ENCODE peak calls at places on chromosomes 16 and 17, in seven cellular contexts. One of them, this sample, is unnamed.

GRCh38 chr16:58515125-58515870 is at the start of gene SETD6:
- DNase-seq in aorta: peak
- DNase-seq in heart left ventricle: peak
- DNase-seq in thoracic aorta: peak
- DNase-seq in fibroblast of lung: peak
- DNase-seq in neuronal stem cell: peak
- DNase-seq in mesendoderm: peak
- DNase-seq in this sample: peak

GRCh38 chr17:43601280-43602050 is 55.3 kb upstream of the ETV4 start:
- DNase-seq in aorta: peak
- DNase-seq in heart left ventricle: peak
- DNase-seq in thoracic aorta: peak
- DNase-seq in fibroblast of lung: peak
- DNase-seq in neuronal stem cell: no peak
- DNase-seq in mesendoderm: peak
- DNase-seq in this sample: peak

GRCh38 chr16:22183901-22184614 is 21.8 kb downstream of the SDR42E2 start:
- DNase-seq in aorta: peak
- DNase-seq in heart left ventricle: no peak
- DNase-seq in thoracic aorta: no peak
- DNase-seq in fibroblast of lung: no peak
- DNase-seq in neuronal stem cell: no peak
- DNase-seq in mesendoderm: peak
- DNase-seq in this sample: no peak

GRCh38 chr16:3198334-3199072 is 10.5 kb downstream of the OR1F1 start:
- DNase-seq in aorta: no peak
- DNase-seq in heart left ventricle: no peak
- DNase-seq in thoracic aorta: no peak
- DNase-seq in fibroblast of lung: no peak
- DNase-seq in neuronal stem cell: no peak
- DNase-seq in mesendoderm: no peak
- DNase-seq in this sample: no peak

GRCh38 chr17:81233316-81233715 is 5.5 kb downstream of the TEPSIN start:
- DNase-seq in aorta: no peak
- DNase-seq in heart left ventricle: no peak
- DNase-seq in thoracic aorta: no peak
- DNase-seq in fibroblast of lung: no peak
- DNase-seq in neuronal stem cell: no peak
- DNase-seq in mesendoderm: no peak
- DNase-seq in this sample: no peak

GRCh38 chr16:49756971-49757743 is 98.8 kb downstream of the ZNF423 start:
- DNase-seq in aorta: no peak
- DNase-seq in heart left ventricle: no peak
- DNase-seq in thoracic aorta: no peak
- DNase-seq in fibroblast of lung: no peak
- DNase-seq in neuronal stem cell: no peak
- DNase-seq in mesendoderm: peak
- DNase-seq in this sample: no peak

GRCh38 chr17:4381690-4382671 is 15.5 kb upstream of the UBE2G1 start:
- DNase-seq in aorta: no peak
- DNase-seq in heart left ventricle: no peak
- DNase-seq in thoracic aorta: no peak
- DNase-seq in fibroblast of lung: no peak
- DNase-seq in neuronal stem cell: no peak
- DNase-seq in mesendoderm: no peak
- DNase-seq in this sample: no peak

GRCh38 chr16:83577201-83577600 is 230.6 kb upstream of the HSBP1 start:
- DNase-seq in aorta: no peak
- DNase-seq in heart left ventricle: no peak
- DNase-seq in thoracic aorta: no peak
- DNase-seq in fibroblast of lung: no peak
- DNase-seq in neuronal stem cell: no peak
- DNase-seq in mesendoderm: no peak
- DNase-seq in this sample: no peak

GRCh38 chr17:72657467-72658317 is 434.8 kb downstream of the SLC39A11 start:
- DNase-seq in aorta: no peak
- DNase-seq in heart left ventricle: no peak
- DNase-seq in thoracic aorta: no peak
- DNase-seq in fibroblast of lung: no peak
- DNase-seq in neuronal stem cell: no peak
- DNase-seq in mesendoderm: peak
- DNase-seq in this sample: no peak

GRCh38 chr17:73141411-73141810 is 23.4 kb upstream of the SSTR2 start:
- DNase-seq in aorta: no peak
- DNase-seq in heart left ventricle: no peak
- DNase-seq in thoracic aorta: no peak
- DNase-seq in fibroblast of lung: no peak
- DNase-seq in neuronal stem cell: no peak
- DNase-seq in mesendoderm: no peak
- DNase-seq in this sample: no peak

GRCh38 chr16:54324716-54325115 is 38.1 kb upstream of the IRX3 start:
- DNase-seq in aorta: no peak
- DNase-seq in heart left ventricle: no peak
- DNase-seq in thoracic aorta: no peak
- DNase-seq in fibroblast of lung: no peak
- DNase-seq in neuronal stem cell: no peak
- DNase-seq in mesendoderm: no peak
- DNase-seq in this sample: no peak

GRCh38 chr17:63405741-63406261 is 40.3 kb downstream of the CYB561 start:
- DNase-seq in aorta: no peak
- DNase-seq in heart left ventricle: no peak
- DNase-seq in thoracic aorta: no peak
- DNase-seq in fibroblast of lung: peak
- DNase-seq in neuronal stem cell: no peak
- DNase-seq in mesendoderm: peak
- DNase-seq in this sample: no peak

GRCh38 chr16:66588981-66589713 is 9.9 kb downstream of the CMTM2 start:
- DNase-seq in aorta: no peak
- DNase-seq in heart left ventricle: peak
- DNase-seq in thoracic aorta: no peak
- DNase-seq in fibroblast of lung: peak
- DNase-seq in neuronal stem cell: no peak
- DNase-seq in mesendoderm: peak
- DNase-seq in this sample: peak

GRCh38 chr16:88924834-88925539 is 52.0 kb downstream of the CBFA2T3 start:
- DNase-seq in aorta: no peak
- DNase-seq in heart left ventricle: no peak
- DNase-seq in thoracic aorta: no peak
- DNase-seq in fibroblast of lung: peak
- DNase-seq in neuronal stem cell: no peak
- DNase-seq in mesendoderm: peak
- DNase-seq in this sample: peak

GRCh38 chr17:76700627-76701470 is 9.9 kb downstream of the MXRA7 start:
- DNase-seq in aorta: peak
- DNase-seq in heart left ventricle: peak
- DNase-seq in thoracic aorta: peak
- DNase-seq in fibroblast of lung: peak
- DNase-seq in neuronal stem cell: no peak
- DNase-seq in mesendoderm: peak
- DNase-seq in this sample: no peak

GRCh38 chr16:23742761-23743160 is 12.1 kb upstream of the CHP2 start:
- DNase-seq in aorta: no peak
- DNase-seq in heart left ventricle: no peak
- DNase-seq in thoracic aorta: no peak
- DNase-seq in fibroblast of lung: no peak
- DNase-seq in neuronal stem cell: no peak
- DNase-seq in mesendoderm: peak
- DNase-seq in this sample: no peak

GRCh38 chr16:19804538-19805323 is 79.9 kb downstream of the GPRC5B start:
- DNase-seq in aorta: no peak
- DNase-seq in heart left ventricle: peak
- DNase-seq in thoracic aorta: no peak
- DNase-seq in fibroblast of lung: no peak
- DNase-seq in neuronal stem cell: no peak
- DNase-seq in mesendoderm: peak
- DNase-seq in this sample: peak

GRCh38 chr16:76956801-76957200 is 234.2 kb upstream of the MON1B start:
- DNase-seq in aorta: no peak
- DNase-seq in heart left ventricle: no peak
- DNase-seq in thoracic aorta: no peak
- DNase-seq in fibroblast of lung: peak
- DNase-seq in neuronal stem cell: no peak
- DNase-seq in mesendoderm: no peak
- DNase-seq in this sample: no peak

GRCh38 chr17:81510798-81511549 is 1.6 kb downstream of the ACTG1 start:
- DNase-seq in aorta: peak
- DNase-seq in heart left ventricle: peak
- DNase-seq in thoracic aorta: no peak
- DNase-seq in fibroblast of lung: no peak
- DNase-seq in neuronal stem cell: no peak
- DNase-seq in mesendoderm: no peak
- DNase-seq in this sample: peak

GRCh38 chr16:10045291-10045775 is 136.9 kb downstream of the GRIN2A start:
- DNase-seq in aorta: no peak
- DNase-seq in heart left ventricle: no peak
- DNase-seq in thoracic aorta: no peak
- DNase-seq in fibroblast of lung: no peak
- DNase-seq in neuronal stem cell: no peak
- DNase-seq in mesendoderm: no peak
- DNase-seq in this sample: no peak

GRCh38 chr16:28188085-28188916 is 23.5 kb downstream of the XPO6 start:
- DNase-seq in aorta: no peak
- DNase-seq in heart left ventricle: no peak
- DNase-seq in thoracic aorta: no peak
- DNase-seq in fibroblast of lung: peak
- DNase-seq in neuronal stem cell: no peak
- DNase-seq in mesendoderm: no peak
- DNase-seq in this sample: no peak

GRCh38 chr16:15035163-15035729 is 20.6 kb downstream of the NTAN1 start:
- DNase-seq in aorta: peak
- DNase-seq in heart left ventricle: no peak
- DNase-seq in thoracic aorta: no peak
- DNase-seq in fibroblast of lung: no peak
- DNase-seq in neuronal stem cell: no peak
- DNase-seq in mesendoderm: no peak
- DNase-seq in this sample: no peak

GRCh38 chr16:15034266-15035162 is 21.4 kb downstream of the NTAN1 start:
- DNase-seq in aorta: peak
- DNase-seq in heart left ventricle: peak
- DNase-seq in thoracic aorta: no peak
- DNase-seq in fibroblast of lung: no peak
- DNase-seq in neuronal stem cell: no peak
- DNase-seq in mesendoderm: no peak
- DNase-seq in this sample: no peak

GRCh38 chr16:15037003-15037402 is 18.9 kb downstream of the NTAN1 start:
- DNase-seq in aorta: no peak
- DNase-seq in heart left ventricle: no peak
- DNase-seq in thoracic aorta: no peak
- DNase-seq in fibroblast of lung: no peak
- DNase-seq in neuronal stem cell: no peak
- DNase-seq in mesendoderm: no peak
- DNase-seq in this sample: no peak

GRCh38 chr16:15038689-15039088 is 17.2 kb downstream of the NTAN1 start:
- DNase-seq in aorta: no peak
- DNase-seq in heart left ventricle: no peak
- DNase-seq in thoracic aorta: no peak
- DNase-seq in fibroblast of lung: no peak
- DNase-seq in neuronal stem cell: no peak
- DNase-seq in mesendoderm: no peak
- DNase-seq in this sample: no peak

DNA sequence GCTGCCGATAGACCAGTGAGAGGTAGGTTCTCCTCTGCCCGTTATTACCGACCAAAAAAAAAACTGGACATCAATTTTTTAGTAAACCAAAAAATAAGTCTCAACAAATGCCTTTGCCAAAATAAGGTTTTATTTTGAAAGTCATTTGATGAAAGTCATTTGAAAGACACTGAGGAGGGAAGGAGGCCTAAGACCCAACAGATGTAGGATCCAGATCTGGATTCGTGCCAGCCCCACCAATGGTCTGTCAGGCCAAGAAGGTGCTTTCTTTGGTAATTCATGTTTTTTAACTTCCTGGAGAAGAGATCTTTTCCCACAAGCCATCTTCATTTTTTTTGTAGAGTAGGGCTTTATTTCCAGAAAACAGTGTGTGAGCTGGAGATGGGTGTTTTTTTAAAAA is 18.1 kb downstream of the NTAN1 start:
- DNase-seq in aorta: no peak
- DNase-seq in heart left ventricle: no peak
- DNase-seq in thoracic aorta: no peak
- DNase-seq in fibroblast of lung: no peak
- DNase-seq in neuronal stem cell: no peak
- DNase-seq in mesendoderm: no peak
- DNase-seq in this sample: no peak
- H3K27ac ChIP-seq in aorta: no peak
- H3K27ac ChIP-seq in heart left ventricle: no peak
- H3K27ac ChIP-seq in thoracic aorta: no peak
- H3K27ac ChIP-seq in fibroblast of lung: no peak
- H3K27ac ChIP-seq in neuronal stem cell: no peak
- H3K27ac ChIP-seq in mesendoderm: no peak
- H3K27ac ChIP-seq in this sample: no peak

DNA sequence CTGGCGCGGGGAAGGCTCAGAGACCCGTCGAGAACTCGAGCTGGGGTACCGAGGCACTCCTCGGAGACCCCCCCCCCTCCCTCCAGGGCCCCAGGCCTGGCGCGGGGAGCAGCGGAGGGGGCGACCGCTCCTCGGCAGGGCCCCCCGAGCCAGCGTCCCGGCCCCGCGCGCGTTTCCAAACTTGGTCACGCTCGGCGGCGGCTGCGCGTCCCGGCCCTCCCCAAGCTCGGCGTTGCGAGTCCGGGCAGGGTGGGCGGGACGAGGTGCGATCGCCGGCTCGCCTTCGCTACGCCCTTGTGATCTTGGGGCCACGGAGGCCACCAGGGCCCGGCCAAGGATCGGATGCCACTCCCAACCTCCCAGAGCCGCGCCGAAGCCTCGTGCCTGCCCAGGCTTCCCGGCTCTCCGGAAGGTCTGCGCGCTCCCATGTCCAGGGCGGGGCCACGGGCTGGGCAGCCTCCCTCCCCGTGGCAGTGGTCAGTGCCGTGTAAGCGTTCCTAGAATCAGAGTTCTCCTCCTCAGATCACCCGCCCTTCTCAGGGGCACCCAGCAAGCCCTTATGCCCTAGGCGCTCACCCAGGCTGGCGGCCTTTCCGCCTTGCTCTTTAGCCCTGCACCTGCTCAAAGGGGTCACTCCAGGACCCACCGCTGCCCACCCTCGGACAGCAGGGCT is 12.0 kb upstream of the MRPS23 start:
- DNase-seq in aorta: peak
- DNase-seq in heart left ventricle: peak
- DNase-seq in thoracic aorta: peak
- DNase-seq in fibroblast of lung: peak
- DNase-seq in neuronal stem cell: no peak
- DNase-seq in mesendoderm: no peak
- DNase-seq in this sample: peak
- H3K27ac ChIP-seq in aorta: peak
- H3K27ac ChIP-seq in heart left ventricle: peak
- H3K27ac ChIP-seq in thoracic aorta: peak
- H3K27ac ChIP-seq in fibroblast of lung: peak
- H3K27ac ChIP-seq in neuronal stem cell: no peak
- H3K27ac ChIP-seq in mesendoderm: peak
- H3K27ac ChIP-seq in this sample: peak

GRCh38 chr17:41638194-41638593 is 13.8 kb upstream of the KRT17 start:
- DNase-seq in aorta: no peak
- DNase-seq in heart left ventricle: no peak
- DNase-seq in thoracic aorta: no peak
- DNase-seq in fibroblast of lung: no peak
- DNase-seq in neuronal stem cell: no peak
- DNase-seq in mesendoderm: no peak
- DNase-seq in this sample: no peak
- H3K27ac ChIP-seq in aorta: no peak
- H3K27ac ChIP-seq in heart left ventricle: no peak
- H3K27ac ChIP-seq in thoracic aorta: no peak
- H3K27ac ChIP-seq in fibroblast of lung: no peak
- H3K27ac ChIP-seq in neuronal stem cell: no peak
- H3K27ac ChIP-seq in mesendoderm: no peak
- H3K27ac ChIP-seq in this sample: no peak

GRCh38 chr16:70720431-70721201 is 34.8 kb upstream of the MTSS2 start:
- DNase-seq in aorta: no peak
- DNase-seq in heart left ventricle: no peak
- DNase-seq in thoracic aorta: no peak
- DNase-seq in fibroblast of lung: no peak
- DNase-seq in neuronal stem cell: no peak
- DNase-seq in mesendoderm: no peak
- DNase-seq in this sample: no peak
- H3K27ac ChIP-seq in aorta: no peak
- H3K27ac ChIP-seq in heart left ventricle: no peak
- H3K27ac ChIP-seq in thoracic aorta: no peak
- H3K27ac ChIP-seq in fibroblast of lung: no peak
- H3K27ac ChIP-seq in neuronal stem cell: no peak
- H3K27ac ChIP-seq in mesendoderm: no peak
- H3K27ac ChIP-seq in this sample: no peak